ENCODE peak calls at places on chromosome 18, in seven cellular contexts. U is HCT116, B is SK-N-SH, O is K562, M is H1, L is GM12878, D is HepG2. W is an unnamed sample.

GRCh38 chr18:35106845-35107148 is 65.6 kb downstream of the MAPRE2 start:
- DNase-seq in U (no peak), B (no peak), L (no peak), O (no peak), D (no peak), M (no peak), W (no peak)

GRCh38 chr18:35491689-35492077 is 6.1 kb downstream of the INO80C start:
- DNase-seq in U (no peak), D (no peak), M (no peak), L (no peak), B (no peak), O (peak; percentile 44), W (no peak)

GRCh38 chr18:42113529-42114191 is 158.6 kb downstream of the PIK3C3 start:
- DNase-seq in B (no peak), O (peak; percentile 3), D (peak; percentile 64), L (no peak), U (no peak), M (no peak), W (no peak)

GRCh38 chr18:52667388-52667787 is 327.4 kb downstream of the DCC start:
- DNase-seq in U (no peak), B (no peak), D (no peak), L (no peak), O (no peak), M (no peak), W (no peak)

GRCh38 chr18:183769-184168 is 25.4 kb downstream of the USP14 start:
- DNase-seq in U (no peak), B (peak; percentile 3), O (peak; percentile 54), L (no peak), M (no peak), D (no peak), W (no peak)

GRCh38 chr18:14978962-14979535 is 231.1 kb downstream of the ANKRD30B start:
- DNase-seq in M (peak; percentile 82), B (peak; percentile 47), U (no peak), O (peak; percentile 19), L (no peak), D (peak; percentile 23), W (no peak)

GRCh38 chr18:63161728-63162195 is 157.8 kb downstream of the BCL2 start:
- DNase-seq in U (no peak), B (no peak), L (peak; percentile 98), O (peak; percentile 44), D (peak; percentile 2), M (no peak), W (no peak)

GRCh38 chr18:37420315-37420880 is 145.2 kb downstream of the CELF4 start:
- DNase-seq in U (no peak), M (no peak), B (no peak), O (no peak), D (no peak), L (no peak), W (no peak)

GRCh38 chr18:69944434-69944833 is 3.2 kb downstream of the CD226 start:
- DNase-seq in M (no peak), D (no peak), B (no peak), O (no peak), U (no peak), L (no peak), W (no peak)

GRCh38 chr18:79927597-79928562 is 23.6 kb downstream of the SLC66A2 start:
- DNase-seq in L (no peak), M (peak; percentile 41), O (no peak), U (no peak), B (no peak), D (no peak), W (no peak)

GRCh38 chr18:11512096-11513030 is 97.0 kb upstream of the SLC35G4 start:
- DNase-seq in B (no peak), M (no peak), U (no peak), L (no peak), O (no peak), D (peak; percentile 68), W (no peak)

GRCh38 chr18:11828772-11829432 is 22.3 kb upstream of the CHMP1B start:
- DNase-seq in M (no peak), D (no peak), U (no peak), O (no peak), L (no peak), B (no peak), W (no peak)

GRCh38 chr18:25594351-25594750 is 242.4 kb upstream of the ZNF521 start:
- DNase-seq in B (peak; percentile 16), M (no peak), L (no peak), O (no peak), D (no peak), U (no peak), W (no peak)

GRCh38 chr18:22539045-22539444 is 121.3 kb upstream of the CTAGE1 start:
- DNase-seq in M (no peak), U (no peak), B (no peak), O (no peak), L (no peak), D (no peak), W (no peak)

GRCh38 chr18:48835119-48835518 is 115.6 kb downstream of the SMAD7 start:
- DNase-seq in M (no peak), L (no peak), U (no peak), D (no peak), B (no peak), O (no peak), W (no peak)

GRCh38 chr18:24764766-24765165 is 304.3 kb downstream of the HRH4 start:
- DNase-seq in U (no peak), L (no peak), D (no peak), O (no peak), M (no peak), B (no peak), W (no peak)

GRCh38 chr18:79772108-79772864 is 25.5 kb upstream of the KCNG2 start:
- DNase-seq in D (no peak), U (no peak), B (no peak), O (no peak), M (peak; percentile 30), L (no peak), W (no peak)

GRCh38 chr18:49851624-49852023 is 38.3 kb upstream of the ACAA2 start:
- DNase-seq in L (no peak), O (no peak), M (no peak), U (no peak), D (no peak), B (no peak), W (no peak)

GRCh38 chr18:72868666-72869661 is 1.2 kb upstream of the NETO1 start:
- DNase-seq in B (peak; percentile 24), L (no peak), D (no peak), U (no peak), M (peak; percentile 67), O (no peak), W (no peak)
- TF ChIP-seq SIN3A in B (no peak), L (no peak), D (no peak), U (no peak), M (no peak), O (no peak), W (no peak)

DNA sequence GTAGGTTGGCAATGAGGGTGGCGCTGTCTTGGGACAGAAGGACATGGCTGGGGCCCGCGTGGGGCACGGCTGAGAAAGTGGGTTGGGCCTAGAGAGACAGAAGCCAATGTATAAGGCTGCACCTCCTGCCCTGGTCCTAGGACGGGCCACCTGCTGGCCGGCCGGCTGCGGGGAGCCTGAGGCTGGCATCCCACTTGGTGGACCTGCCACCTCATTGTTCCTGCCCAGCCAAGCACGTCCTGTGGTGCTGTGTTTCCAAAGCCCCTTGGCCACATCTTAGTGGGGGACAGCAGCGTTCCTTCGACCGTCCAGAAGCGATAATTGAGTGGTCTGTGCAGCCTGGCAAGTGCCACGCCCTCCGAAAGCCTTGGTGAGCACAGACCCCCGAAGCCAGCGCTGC is 223.9 kb downstream of the LDLRAD4 start:
- DNase-seq in B (no peak), M (no peak), L (no peak), D (no peak), O (no peak), U (no peak), W (no peak)
- H3K4me1 ChIP-seq in B (peaks cover 37% of the 10 kb centered on the region), M (no peaks in the 10 kb centered on the region), L (no peaks in the 10 kb centered on the region), D (peaks cover 57% of the 10 kb centered on the region), O (no peaks in the 10 kb centered on the region), U (no peaks in the 10 kb centered on the region), W (no peaks in the 10 kb centered on the region)

GRCh38 chr18:13151656-13152055 is 66.9 kb upstream of the LDLRAD4 start:
- DNase-seq in M (no peak), O (no peak), B (no peak), L (no peak), D (no peak), U (no peak), W (no peak)

GRCh38 chr18:13141209-13141608 is 77.4 kb upstream of the LDLRAD4 start:
- DNase-seq in U (no peak), M (no peak), O (no peak), B (no peak), L (no peak), D (no peak), W (no peak)

GRCh38 chr18:13145636-13146190 is 72.8 kb upstream of the LDLRAD4 start:
- DNase-seq in D (peak; percentile 31), B (no peak), L (no peak), O (no peak), M (no peak), U (no peak), W (no peak)

DNA sequence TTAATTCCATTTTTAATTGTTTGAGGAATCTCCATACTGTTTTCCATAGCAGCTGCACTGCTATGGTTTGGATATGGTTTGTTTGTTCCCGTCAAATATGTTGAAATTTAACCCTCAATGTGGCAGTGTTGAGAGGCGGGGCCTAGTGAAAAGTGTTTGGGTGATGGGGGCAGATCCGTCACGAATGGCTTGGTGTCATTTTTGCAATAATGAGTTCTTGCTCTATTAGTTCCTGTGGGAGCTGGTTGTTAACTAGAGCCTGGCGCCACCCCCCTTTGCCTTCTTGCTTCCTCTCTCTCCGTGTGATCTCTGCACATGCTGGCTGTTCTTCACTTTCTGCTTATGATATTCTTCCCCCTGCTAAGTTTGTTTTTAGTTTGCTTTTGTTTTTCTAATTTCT is 71.4 kb upstream of the LDLRAD4 start:
- DNase-seq in U (no peak), L (no peak), B (no peak), D (peak; percentile 47), O (no peak), M (no peak), W (no peak)
- H3K4me3 ChIP-seq in U (no peak overlapping the region), L (no peak overlapping the region), B (no peak overlapping the region), D (no peak overlapping the region), O (no peak overlapping the region), M (no peak overlapping the region), W (no peak overlapping the region)

GRCh38 chr18:7641813-7642212 is 74.7 kb downstream of the PTPRM start:
- DNase-seq in B (no peak), M (no peak), D (peak; percentile 43), U (no peak), O (no peak), L (no peak), W (no peak)
- TF ChIP-seq SIN3A in B (no peak), M (no peak), D (no peak), U (no peak), O (no peak), L (no peak), W (no peak)

DNA sequence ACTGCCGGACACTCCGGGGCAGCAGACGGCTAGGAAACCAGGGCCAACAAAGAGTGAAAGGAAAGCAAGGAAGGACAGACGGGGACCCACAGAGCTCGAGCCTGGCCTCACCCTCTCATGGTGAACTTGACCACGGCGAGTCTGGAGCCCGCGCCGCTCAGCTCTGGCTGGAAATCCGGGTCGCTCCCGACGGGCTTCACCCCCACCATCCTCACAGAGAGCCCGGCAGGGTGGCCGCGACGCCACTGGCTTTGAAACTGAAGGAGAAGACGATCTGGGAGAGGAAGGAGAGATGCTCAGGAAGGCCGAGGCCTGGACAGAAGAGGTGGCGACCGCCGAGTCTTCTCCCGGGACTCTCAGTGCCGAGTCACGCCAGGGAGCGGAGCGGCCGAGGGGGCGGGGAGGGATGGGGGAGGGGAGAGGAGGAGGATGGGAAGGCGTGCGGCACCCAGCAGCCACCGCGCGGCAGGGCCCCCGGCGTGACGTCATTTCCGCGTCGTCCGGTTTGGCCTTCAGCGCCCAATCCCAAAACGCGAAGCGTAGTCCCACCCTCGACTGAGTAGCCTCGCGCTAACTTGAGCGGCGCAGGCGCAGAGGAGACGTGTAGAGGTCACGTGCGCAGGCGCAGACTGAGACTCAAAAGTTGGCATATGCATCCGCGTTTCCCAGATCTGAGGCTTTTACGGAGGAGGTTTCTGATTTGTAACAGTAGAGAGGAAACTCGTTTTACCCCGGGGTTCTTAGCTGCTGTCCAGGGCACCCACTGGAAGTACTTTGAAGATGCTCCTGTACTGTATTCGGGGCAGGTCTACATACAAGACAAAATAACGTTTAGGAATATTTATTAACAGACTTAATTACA is at the start of gene TXNL1:
- DNase-seq in U (peak; percentile 95), L (peak; percentile 96), O (peak; percentile 97), D (peak; percentile 96), M (peak; percentile 98), B (peak; percentile 97), W (peak; percentile 90)
- H3K4me1 ChIP-seq in U (peaks cover 26% of the 10 kb centered on the region), L (peaks cover 5% of the 10 kb centered on the region), O (peaks cover 2% of the 10 kb centered on the region), D (peaks cover 45% of the 10 kb centered on the region), M (no peaks in the 10 kb centered on the region), B (peaks cover 7% of the 10 kb centered on the region), W (peaks cover 8% of the 10 kb centered on the region)

W was measured in Panc1.